ENCODE peak calls at places on chromosomes 12 and 14, in six cellular contexts. S is testis, D is fibroblast of lung, L is ovary, I is body of pancreas, H is heart right ventricle. P is an unnamed sample. For H3K4me1 and H3K36me3, the result is how much of the 10 kb centered on the place peaks cover.

GRCh38 chr12:3542911-3543310 is 51.9 kb downstream of the PRMT8 start:
- DNase-seq in I (no peak), S (no peak), H (no peak), L (no peak), D (no peak), P (no peak)

GRCh38 chr12:117311-117710 is 50.7 kb downstream of the IQSEC3 start:
- DNase-seq in I (no peak), L (no peak), S (no peak), H (no peak), D (no peak), P (no peak)

GRCh38 chr12:19528750-19529149 is 89.5 kb downstream of the AEBP2 start:
- DNase-seq in I (no peak), S (no peak), D (no peak), L (no peak), H (no peak), P (no peak)

GRCh38 chr14:69612014-69612758 is 790 bp downstream of the SUSD6 start:
- DNase-seq in H (no peak), D (peak), I (peak), L (peak), S (peak), P (peak)

GRCh38 chr14:65222434-65222833 is 120.1 kb upstream of the MAX start:
- DNase-seq in L (no peak), H (peak), I (peak), D (peak), S (peak), P (peak)

GRCh38 chr14:68368850-68369249 is 424.0 kb downstream of the ZFP36L1 start:
- DNase-seq in I (no peak), H (no peak), L (no peak), D (no peak), S (no peak), P (no peak)

GRCh38 chr12:120361506-120362208 is 7.3 kb downstream of the MSI1 start:
- DNase-seq in S (peak), I (peak), H (peak), D (peak), L (peak), P (peak)

GRCh38 chr14:58771016-58771415 is 133.3 kb downstream of the DACT1 start:
- DNase-seq in S (no peak), H (no peak), L (no peak), I (no peak), D (no peak), P (no peak)

GRCh38 chr12:129002447-129002846 is 149.2 kb downstream of the GLT1D1 start:
- DNase-seq in L (no peak), S (no peak), I (no peak), H (no peak), D (no peak), P (no peak)

GRCh38 chr12:72081787-72082186 is 143.1 kb downstream of the TPH2 start:
- DNase-seq in H (no peak), D (no peak), S (no peak), I (no peak), L (no peak), P (no peak)

GRCh38 chr12:24822121-24822899 is 126.6 kb downstream of the BCAT1 start:
- DNase-seq in D (peak), L (no peak), H (no peak), I (no peak), S (no peak), P (no peak)

GRCh38 chr12:124030510-124030909 is 57.5 kb downstream of the ZNF664 start:
- DNase-seq in L (no peak), I (no peak), S (peak), H (no peak), D (peak), P (peak)

GRCh38 chr12:84741727-84742126 is 170.9 kb downstream of the SLC6A15 start:
- DNase-seq in D (no peak), S (no peak), L (no peak), H (no peak), I (no peak), P (no peak)

GRCh38 chr14:55107766-55108554 is 21.1 kb upstream of the LGALS3 start:
- DNase-seq in L (peak), I (peak), D (peak), S (peak), H (peak), P (peak)

GRCh38 chr12:115149685-115150378 is 465.9 kb upstream of the TBX3 start:
- DNase-seq in D (peak), H (no peak), L (no peak), I (no peak), S (peak), P (no peak)

GRCh38 chr14:53055003-53055402 is 98.1 kb downstream of the DDHD1 start:
- DNase-seq in D (peak), S (no peak), I (no peak), H (no peak), L (no peak), P (no peak)
- TF ChIP-seq CTCF in D (peak), S (peak), I (peak), H (peak), L (peak), P (peak)

GRCh38 chr12:28083816-28084678 is 106.2 kb upstream of the CCDC91 start:
- DNase-seq in H (no peak), D (no peak), I (no peak), S (no peak), L (no peak), P (no peak)
- H3K4me1 ChIP-seq in H (under half), D (under half), I (under half), S (under half), L (under half), P (under half)

GRCh38 chr12:79838359-79838758 is 96.5 kb downstream of the PPP1R12A start:
- DNase-seq in D (no peak), H (no peak), L (no peak), I (no peak), S (no peak), P (no peak)
- H3K36me3 ChIP-seq in D (under half), H (under half), L (under half), I (under half), S (under half), P (under half)

GRCh38 chr14:37116933-37117844 is 55.2 kb downstream of the SLC25A21 start:
- DNase-seq in S (no peak), L (no peak), D (peak), I (no peak), H (no peak), P (no peak)
- TF ChIP-seq CTCF in S (no peak), L (no peak), D (peak), I (no peak), H (no peak), P (no peak)

GRCh38 chr12:6459004-6459337 is 7.1 kb downstream of the TAPBPL start:
- DNase-seq in I (no peak), H (no peak), D (no peak), L (no peak), S (no peak), P (no peak)
- H3K4me1 ChIP-seq in I (under half), H (under half), D (under half), L (under half), S (under half), P (under half)

DNA sequence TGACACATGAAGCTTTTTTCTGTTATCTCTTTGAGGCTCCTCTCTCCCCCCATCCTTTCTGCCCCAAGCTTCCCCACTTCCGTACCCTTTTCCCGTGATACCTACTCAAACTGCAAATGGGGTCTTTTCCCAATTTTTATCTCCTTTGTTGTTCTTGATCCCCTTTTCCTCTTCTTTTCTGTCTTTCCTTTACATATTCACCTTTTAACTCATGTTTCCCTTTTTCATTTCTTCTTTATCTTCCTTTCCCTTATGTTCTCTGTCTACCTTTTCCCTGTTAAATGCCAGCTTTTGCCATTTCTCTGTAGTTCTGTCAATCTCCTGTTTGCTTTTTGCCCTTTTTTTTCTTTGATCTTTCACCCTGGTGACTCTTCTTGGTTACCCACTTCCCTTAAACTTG is 2.6 kb upstream of the BHLHE41 start:
- DNase-seq in S (no peak), H (no peak), I (no peak), D (no peak), L (no peak), P (no peak)
- H3K36me3 ChIP-seq in S (under half), H (under half), I (under half), D (under half), L (under half), P (under half)

P was measured in BE2C.